ENCODE peak calls at places on chromosomes 1 and 21, in seven cellular contexts. N is osteoblast, Y is GM23338, L is hepatocyte, V is PC-9, G is IMR-90, J is GM23248. A is an unnamed sample.
A peak's percentile ranks its signal among the peaks of the same experiment; 100 is the strongest.

GRCh38 chr1:151175910-151176309 is at the start of gene TMOD4:
- DNase-seq in L (peak; percentile 30), N (peak; percentile 83), J (peak; percentile 54), Y (peak; percentile 54), V (no peak), G (peak; percentile 28), A (no peak)

GRCh38 chr1:31164291-31164690 is 75.4 kb downstream of the NKAIN1 start:
- DNase-seq in N (no peak), Y (no peak), J (no peak), L (no peak), V (no peak), G (no peak), A (no peak)

GRCh38 chr1:6199298-6200187 is at the start of gene RPL22:
- DNase-seq in Y (peak; percentile 100), G (peak; percentile 99), L (peak; percentile 99), N (peak; percentile 99), V (peak; percentile 92), J (peak; percentile 100), A (peak; percentile 99)

GRCh38 chr1:38308780-38309179 is 262.2 kb upstream of the POU3F1 start:
- DNase-seq in J (no peak), L (peak; percentile 12), Y (no peak), N (no peak), V (no peak), G (no peak), A (peak; percentile 34)

GRCh38 chr1:34511802-34512201 is 243.0 kb upstream of the GJB5 start:
- DNase-seq in L (no peak), J (no peak), Y (no peak), V (no peak), N (no peak), G (no peak), A (no peak)

GRCh38 chr1:43302721-43303476 is 2.1 kb downstream of the TIE1 start:
- DNase-seq in J (peak; percentile 48), N (peak; percentile 96), G (peak; percentile 52), V (no peak), Y (no peak), L (peak; percentile 60), A (peak; percentile 28)

GRCh38 chr1:179753061-179753460 is 10.0 kb downstream of the FAM163A start:
- DNase-seq in V (no peak), N (no peak), G (peak; percentile 16), Y (no peak), J (no peak), L (no peak), A (peak; percentile 8)

GRCh38 chr1:2501820-2502119 is 24.6 kb downstream of the PANK4 start:
- DNase-seq in L (no peak), Y (no peak), J (no peak), N (no peak), G (no peak), V (no peak), A (no peak)

GRCh38 chr1:222463059-222463730 is 84.7 kb downstream of the HHIPL2 start:
- DNase-seq in V (no peak), Y (no peak), G (no peak), L (no peak), J (no peak), N (no peak), A (no peak)

GRCh38 chr1:53556657-53557227 is 97.5 kb downstream of the DMRTB1 start:
- DNase-seq in G (no peak), N (no peak), Y (no peak), V (no peak), L (no peak), J (no peak), A (no peak)

GRCh38 chr21:31351973-31352372 is 7.9 kb upstream of the TIAM1 start:
- DNase-seq in G (no peak), Y (no peak), L (no peak), N (no peak), V (peak; percentile 62), J (peak; percentile 40), A (no peak)

GRCh38 chr1:75673885-75674284 is 50.6 kb upstream of the ACADM start:
- DNase-seq in N (no peak), G (no peak), Y (no peak), V (no peak), J (no peak), L (no peak), A (no peak)
- H2AFZ ChIP-seq in N (no peak overlapping the region), G (no peak overlapping the region), Y (no peak overlapping the region), V (no peak overlapping the region), J (no peak overlapping the region), L (no peak overlapping the region), A (no peak overlapping the region)

DNA sequence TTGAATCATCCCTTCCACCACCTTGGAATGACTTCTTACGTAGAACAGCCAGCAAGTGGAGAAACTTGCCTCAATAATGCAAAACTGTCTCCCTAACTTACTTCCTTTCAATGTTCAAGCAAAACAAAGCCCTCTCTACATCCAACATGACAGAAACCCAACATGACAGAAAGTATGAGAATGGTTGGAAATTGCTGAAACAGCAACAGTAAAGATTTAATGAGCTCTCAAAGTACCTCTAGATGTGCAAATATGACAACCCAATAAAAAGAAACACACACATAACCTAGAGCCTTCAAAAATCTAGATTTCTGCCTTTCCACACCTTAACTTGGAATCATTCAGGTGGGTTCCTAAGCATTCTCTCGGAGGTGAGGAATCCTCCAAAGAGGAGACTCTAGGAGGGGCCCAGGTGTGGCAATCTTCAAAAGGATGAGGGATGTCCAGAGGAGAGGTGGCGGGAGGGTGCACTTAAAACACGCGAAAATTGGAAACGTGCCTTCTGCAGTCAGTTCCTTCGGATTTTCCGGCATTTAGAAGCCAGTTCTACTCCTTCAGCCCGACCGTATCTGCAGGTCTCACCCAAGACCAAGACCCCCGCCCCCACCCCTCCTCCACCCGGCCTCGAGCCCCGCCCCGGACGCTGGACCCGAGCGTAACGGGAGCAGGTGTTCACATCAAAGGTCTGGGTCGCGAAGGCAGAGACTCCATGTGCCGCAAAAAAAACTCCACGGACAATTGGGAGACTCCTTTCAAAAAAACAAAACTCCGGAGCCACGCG is 996 bp upstream of the MGST3 start:
- DNase-seq in Y (peak; percentile 81), V (no peak), L (no peak), J (peak; percentile 39), N (no peak), G (no peak), A (no peak)
- H3K4me2 ChIP-seq in Y (peak overlapping the region; percentile 95), V (peak overlapping the region; percentile 92), L (peak overlapping the region; percentile 83), J (peak overlapping the region; percentile 96), N (peak overlapping the region; percentile 97), G (peak overlapping the region; percentile 52), A (peak overlapping the region; percentile 94)

GRCh38 chr1:114110011-114110410 is 43.7 kb downstream of the SYT6 start:
- DNase-seq in N (no peak), L (no peak), G (no peak), V (no peak), J (no peak), Y (no peak), A (no peak)

GRCh38 chr1:114113801-114114750 is 39.6 kb downstream of the SYT6 start:
- DNase-seq in V (peak; percentile 99), J (peak; percentile 17), L (no peak), G (peak; percentile 6), Y (no peak), N (no peak), A (peak; percentile 27)

GRCh38 chr1:114114751-114115104 is 38.9 kb downstream of the SYT6 start:
- DNase-seq in V (no peak), J (no peak), N (no peak), L (no peak), G (no peak), Y (no peak), A (no peak)

GRCh38 chr1:114112775-114113174 is 40.9 kb downstream of the SYT6 start:
- DNase-seq in V (peak; percentile 96), J (no peak), N (no peak), Y (no peak), G (no peak), L (no peak), A (no peak)

DNA sequence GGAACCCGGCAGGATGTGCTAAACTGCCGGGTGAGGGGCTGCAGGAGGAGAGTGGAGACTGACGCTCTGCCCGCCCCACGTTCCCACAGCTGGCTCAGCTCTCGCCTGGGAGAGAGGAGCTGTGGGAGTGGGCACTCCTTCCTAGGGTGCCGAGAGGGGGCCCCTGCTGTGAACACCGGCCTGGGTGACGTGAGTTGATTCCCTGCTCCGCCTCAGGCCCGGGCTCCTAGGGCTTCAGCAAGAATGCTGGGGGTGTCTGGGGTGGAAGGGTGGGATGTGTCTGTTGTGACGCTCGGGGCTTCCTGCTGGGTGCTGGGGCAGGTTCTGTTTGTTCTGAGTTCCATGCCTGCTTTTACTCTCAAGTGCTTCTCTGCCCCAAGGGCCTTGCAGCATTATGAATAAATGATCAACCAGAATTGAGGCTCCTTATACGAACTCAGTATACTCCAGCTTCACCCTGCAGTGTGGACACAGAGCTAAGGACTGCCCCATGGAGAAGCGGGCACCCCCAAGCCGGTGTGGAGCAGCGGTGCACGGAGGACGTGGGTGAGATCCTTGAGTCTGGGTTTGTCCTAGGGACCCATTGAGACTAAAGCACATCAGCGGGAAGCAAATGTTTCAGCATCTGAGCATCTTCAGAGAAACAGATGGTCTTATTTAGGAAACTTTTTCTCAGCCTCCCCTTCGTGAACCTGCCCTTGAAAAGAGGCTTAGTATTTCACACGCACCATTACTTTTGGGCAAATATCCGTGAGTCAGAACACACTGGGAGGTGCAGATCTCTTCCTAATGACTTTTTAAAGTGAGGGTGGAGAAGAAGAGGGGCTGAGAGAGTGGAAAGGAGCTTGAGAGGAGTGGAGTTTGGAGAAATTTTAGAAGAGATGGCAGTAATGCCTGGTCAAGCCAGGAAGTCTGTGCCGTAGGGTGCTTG is 41.7 kb downstream of the SYT6 start:
- DNase-seq in G (no peak), V (peak; percentile 68), L (no peak), N (peak; percentile 57), Y (no peak), J (no peak), A (no peak)
- H3K27ac ChIP-seq in G (no peak overlapping the region), V (peak overlapping the region; percentile 96), L (no peak overlapping the region), N (no peak overlapping the region), Y (no peak overlapping the region), J (no peak overlapping the region), A (no peak overlapping the region)

GRCh38 chr1:50969611-50970507 is at the start of gene CDKN2C:
- DNase-seq in V (peak; percentile 69), G (peak; percentile 86), N (peak; percentile 86), L (peak; percentile 56), Y (peak; percentile 61), J (peak; percentile 92), A (peak; percentile 88)

GRCh38 chr1:50971748-50972305 is 1.8 kb downstream of the CDKN2C start:
- DNase-seq in Y (no peak), G (no peak), N (no peak), V (no peak), L (no peak), J (no peak), A (no peak)

GRCh38 chr1:50972766-50973165 is 2.7 kb downstream of the CDKN2C start:
- DNase-seq in G (no peak), V (no peak), J (no peak), Y (no peak), N (no peak), L (no peak), A (no peak)

GRCh38 chr1:50970508-50970885 is 452 bp downstream of the CDKN2C start:
- DNase-seq in N (no peak), G (no peak), J (peak; percentile 41), L (no peak), Y (no peak), V (no peak), A (no peak)

DNA sequence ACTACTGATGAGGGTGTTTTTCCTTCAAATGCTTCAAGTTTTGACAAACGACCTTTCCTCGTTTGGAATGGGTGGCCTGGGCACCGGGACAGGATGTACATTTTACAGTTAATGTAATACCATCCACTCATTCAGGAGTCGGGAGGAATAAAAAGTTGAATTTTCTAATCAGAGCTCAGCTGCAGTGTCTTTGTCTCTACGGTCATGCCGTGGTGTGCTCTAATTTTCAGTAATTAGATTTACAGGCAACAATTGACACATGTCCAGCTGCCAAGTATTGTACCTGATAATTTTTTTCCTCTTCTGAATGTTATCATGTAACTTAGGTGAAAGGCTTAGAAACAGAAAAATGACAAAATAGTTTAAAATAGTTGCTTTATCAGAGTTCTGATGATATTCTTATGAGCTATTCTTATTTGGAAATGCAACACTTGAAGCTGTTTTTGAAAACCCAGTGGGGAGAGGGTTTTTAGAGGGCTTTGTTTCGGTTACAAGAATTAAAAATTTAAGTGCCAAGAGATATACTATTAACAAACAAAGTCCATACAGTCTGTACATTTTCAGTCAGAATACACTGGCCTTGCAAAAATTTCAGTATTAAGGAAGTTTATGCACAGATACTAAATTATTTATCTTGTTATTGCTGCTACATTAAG is 1.0 kb downstream of the CDKN2C start:
- DNase-seq in G (no peak), N (no peak), Y (no peak), J (peak; percentile 46), L (no peak), V (no peak), A (no peak)
- H2AFZ ChIP-seq in G (peak overlapping the region; percentile 36), N (peak overlapping the region; percentile 97), Y (no peak overlapping the region), J (peak overlapping the region; percentile 92), L (no peak overlapping the region), V (peak overlapping the region; percentile 99), A (peak overlapping the region; percentile 86)